ENCODE peak calls at places on chromosome 1, in six cellular contexts. R is PC-9, K is colonic mucosa, B is A549, Y is right atrium auricular region, G is IMR-90. Q is an unnamed sample.

GRCh38 chr1:219689774-219690173 is 76.9 kb upstream of the ZC3H11B start:
- DNase-seq in R (no peak), K (no peak), B (no peak), Y (no peak), G (no peak), Q (no peak)

GRCh38 chr1:211009944-211010343 is 124.0 kb downstream of the KCNH1 start:
- DNase-seq in R (no peak), K (no peak), B (no peak), Y (no peak), G (no peak), Q (no peak)

GRCh38 chr1:110084226-110085078 is 14.0 kb upstream of the ALX3 start:
- DNase-seq in R (no peak), K (peak; percentile 39), B (no peak), Y (peak; percentile 59), G (peak; percentile 54), Q (no peak)

GRCh38 chr1:27366411-27367159 is at the start of gene MAP3K6:
- DNase-seq in R (peak; percentile 51), K (peak; percentile 90), B (peak; percentile 82), Y (peak; percentile 95), G (peak; percentile 59), Q (no peak)

GRCh38 chr1:21899972-21900371 is 37.1 kb downstream of the HSPG2 start:
- DNase-seq in R (no peak), K (no peak), B (no peak), Y (no peak), G (no peak), Q (no peak)

GRCh38 chr1:64245495-64245894 is 42.1 kb downstream of the UBE2U start:
- DNase-seq in R (no peak), K (peak; percentile 21), B (no peak), Y (no peak), G (no peak), Q (no peak)

GRCh38 chr1:14128096-14128495 is 428.1 kb downstream of the PRDM2 start:
- DNase-seq in R (no peak), K (no peak), B (no peak), Y (no peak), G (no peak), Q (no peak)

GRCh38 chr1:10791117-10791951 is 5.1 kb downstream of the CASZ1 start:
- DNase-seq in R (peak; percentile 60), K (no peak), B (no peak), Y (no peak), G (no peak), Q (no peak)

GRCh38 chr1:111538343-111539035 is 35.1 kb upstream of the ADORA3 start:
- DNase-seq in R (peak; percentile 62), K (peak; percentile 47), B (no peak), Y (no peak), G (peak; percentile 76), Q (no peak)

GRCh38 chr1:184164529-184164928 is 113.0 kb downstream of the TSEN15 start:
- DNase-seq in R (no peak), K (no peak), B (no peak), Y (no peak), G (no peak), Q (no peak)

GRCh38 chr1:94015489-94015817 is 105.5 kb downstream of the ABCA4 start:
- DNase-seq in R (no peak), K (no peak), B (no peak), Y (no peak), G (no peak), Q (no peak)

GRCh38 chr1:170568197-170568596 is 36.2 kb downstream of the GORAB start:
- DNase-seq in R (no peak), K (no peak), B (no peak), Y (no peak), G (no peak), Q (no peak)

GRCh38 chr1:6922096-6922931 is 137.1 kb downstream of the CAMTA1 start:
- DNase-seq in R (no peak), K (peak; percentile 32), B (no peak), Y (peak; percentile 75), G (peak; percentile 4), Q (no peak)

GRCh38 chr1:30700528-30701265 is 22.7 kb downstream of the MATN1 start:
- DNase-seq in R (no peak), K (peak; percentile 39), B (no peak), Y (peak; percentile 75), G (peak; percentile 76), Q (no peak)

GRCh38 chr1:118271883-118272282 is 86.9 kb upstream of the SPAG17 start:
- DNase-seq in R (no peak), K (no peak), B (no peak), Y (no peak), G (no peak), Q (no peak)

GRCh38 chr1:220007438-220007837 is 38.9 kb downstream of the EPRS1 start:
- DNase-seq in R (no peak), K (no peak), B (no peak), Y (no peak), G (peak; percentile 71), Q (no peak)

GRCh38 chr1:156172696-156173470 is 19.5 kb downstream of the SEMA4A start:
- DNase-seq in R (no peak), K (no peak), B (peak; percentile 32), Y (no peak), G (no peak), Q (no peak)

GRCh38 chr1:925532-926421 is 2.1 kb downstream of the SAMD11 start:
- DNase-seq in R (no peak), K (no peak), B (peak; percentile 64), Y (no peak), G (peak; percentile 28), Q (no peak)

GRCh38 chr1:5509664-5510452 is 482.4 kb downstream of the NPHP4 start:
- DNase-seq in R (no peak), K (peak; percentile 70), B (peak; percentile 9), Y (no peak), G (peak; percentile 15), Q (no peak)

GRCh38 chr1:64309468-64309867 is 106.0 kb downstream of the UBE2U start:
- DNase-seq in R (no peak), K (no peak), B (no peak), Y (no peak), G (no peak), Q (no peak)

GRCh38 chr1:54158071-54158470 is 5.3 kb upstream of the CDCP2 start:
- DNase-seq in R (peak; percentile 57), K (peak; percentile 66), B (peak; percentile 38), Y (no peak), G (no peak), Q (no peak)

GRCh38 chr1:54309631-54310366 is 96.4 kb downstream of the SSBP3 start:
- DNase-seq in R (no peak), K (no peak), B (no peak), Y (no peak), G (no peak), Q (no peak)

GRCh38 chr1:151003175-151003574 is 3.5 kb downstream of the MINDY1 start:
- DNase-seq in R (no peak), K (no peak), B (no peak), Y (no peak), G (no peak), Q (no peak)

GRCh38 chr1:152112101-152112884 is 3.0 kb downstream of the TCHH start:
- DNase-seq in R (no peak), K (peak; percentile 21), B (peak; percentile 36), Y (no peak), G (peak; percentile 7), Q (no peak)

GRCh38 chr1:111201275-111202090 is 1.0 kb upstream of the DENND2D start:
- DNase-seq in R (no peak), K (peak; percentile 37), B (no peak), Y (peak; percentile 52), G (no peak), Q (no peak)

GRCh38 chr1:101588677-101589076 is 351.9 kb downstream of the S1PR1 start:
- DNase-seq in R (no peak), K (no peak), B (no peak), Y (no peak), G (no peak), Q (no peak)

GRCh38 chr1:192698731-192699130 is 62.8 kb downstream of the RGS13 start:
- DNase-seq in R (no peak), K (no peak), B (no peak), Y (no peak), G (no peak), Q (no peak)
- H3K4me3 ChIP-seq in R (no peak overlapping the region), K (no peak overlapping the region), B (no peak overlapping the region), Y (no peak overlapping the region), G (no peak overlapping the region), Q (no peak overlapping the region)

GRCh38 chr1:52892424-52892823 is 29.1 kb downstream of the ECHDC2 start:
- DNase-seq in R (no peak), K (no peak), B (no peak), Y (no peak), G (no peak), Q (no peak)
- H3K4me3 ChIP-seq in R (no peak overlapping the region), K (no peak overlapping the region), B (no peak overlapping the region), Y (no peak overlapping the region), G (no peak overlapping the region), Q (no peak overlapping the region)

GRCh38 chr1:29083318-29084195 is 40.1 kb downstream of the TMEM200B start:
- DNase-seq in R (no peak), K (no peak), B (no peak), Y (no peak), G (no peak), Q (no peak)

GRCh38 chr1:29084196-29084521 is 39.5 kb downstream of the TMEM200B start:
- DNase-seq in R (no peak), K (no peak), B (no peak), Y (no peak), G (no peak), Q (no peak)

GRCh38 chr1:29077155-29077554 is 46.5 kb downstream of the TMEM200B start:
- DNase-seq in R (no peak), K (no peak), B (no peak), Y (no peak), G (no peak), Q (no peak)

GRCh38 chr1:29081201-29081600 is 42.5 kb downstream of the TMEM200B start:
- DNase-seq in R (no peak), K (no peak), B (no peak), Y (no peak), G (no peak), Q (no peak)

DNA sequence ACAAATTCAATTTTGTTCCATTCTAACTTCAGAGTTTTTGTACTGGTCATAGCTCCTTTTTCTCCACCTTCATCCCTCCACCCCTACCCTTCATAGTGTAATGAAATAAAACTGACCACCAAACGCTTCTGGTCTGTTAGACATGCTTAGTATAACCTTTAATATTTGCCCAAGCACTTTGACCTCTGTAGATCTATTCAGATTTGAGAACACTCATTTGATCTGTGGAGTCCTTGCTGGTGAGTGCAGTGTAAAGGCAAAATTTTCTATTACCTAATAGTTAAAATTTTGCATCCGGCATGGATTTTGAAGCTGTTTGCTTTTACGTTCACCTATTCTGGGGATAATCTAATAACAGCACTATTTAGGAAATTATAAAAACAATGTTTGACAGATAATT is 41.2 kb downstream of the TMEM200B start:
- DNase-seq in R (no peak), K (no peak), B (no peak), Y (no peak), G (no peak), Q (no peak)
- H3K4me3 ChIP-seq in R (no peak overlapping the region), K (no peak overlapping the region), B (no peak overlapping the region), Y (no peak overlapping the region), G (no peak overlapping the region), Q (no peak overlapping the region)

DNA sequence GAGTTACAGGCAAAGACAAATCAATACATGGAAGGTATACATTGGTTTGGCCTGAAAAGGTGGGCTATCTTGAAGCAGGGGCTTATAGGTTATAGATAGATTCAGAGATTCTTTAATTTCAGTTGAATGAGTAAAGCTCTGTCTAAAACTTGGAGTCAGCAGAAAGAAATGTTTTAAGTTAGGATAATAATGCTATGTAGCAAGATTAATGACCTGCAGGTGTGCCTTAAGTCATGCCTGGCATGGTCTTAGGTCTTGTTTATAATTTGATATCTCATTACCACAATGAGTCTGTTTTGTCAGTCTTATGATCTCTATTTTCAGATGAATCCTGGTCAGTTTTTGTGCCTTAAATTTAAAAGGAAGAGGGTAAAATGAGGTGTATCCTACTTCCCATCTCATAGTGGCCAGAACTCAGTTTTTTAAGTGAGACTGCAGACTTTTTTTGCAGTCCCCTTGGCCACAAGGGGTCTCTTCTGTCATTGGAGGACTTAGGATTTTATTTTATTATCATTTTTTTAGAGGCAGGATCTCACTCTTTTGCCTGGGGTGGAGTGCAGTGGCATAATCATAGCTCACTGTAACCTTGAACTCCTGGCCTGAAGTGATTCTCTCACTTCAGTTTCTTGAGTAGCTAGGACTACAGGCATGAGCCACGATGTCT is 21.3 kb upstream of the PGBD2 start:
- DNase-seq in R (no peak), K (no peak), B (no peak), Y (no peak), G (peak; percentile 36), Q (no peak)
- H3K4me3 ChIP-seq in R (no peak overlapping the region), K (no peak overlapping the region), B (no peak overlapping the region), Y (no peak overlapping the region), G (no peak overlapping the region), Q (no peak overlapping the region)